ENCODE peak calls at places on chromosomes 13 and 19, in five cellular contexts. G is dorsolateral prefrontal cortex; B is activated naive CD8-positive, alpha-beta T cell treated with anti-CD3 and anti-CD28 coated beads for 36 hours; H is amniotic epithelial cell; E is esophagus squamous epithelium. C is an unnamed sample.

GRCh38 chr13:105773241-105773640 is 762.2 kb downstream of the EFNB2 start:
- DNase-seq in H (no peak), B (no peak), G (no peak), E (no peak), C (no peak)

GRCh38 chr19:36257512-36257876 is 42.6 kb downstream of the ZNF146 start:
- DNase-seq in G (peak), H (no peak), E (no peak), B (no peak), C (no peak)

GRCh38 chr13:47976325-47976724 is 24.7 kb downstream of the SUCLA2 start:
- DNase-seq in B (no peak), G (no peak), H (peak), E (no peak), C (no peak)

GRCh38 chr13:77784531-77784930 is 87.0 kb downstream of the SLAIN1 start:
- DNase-seq in G (no peak), E (no peak), B (no peak), H (no peak), C (no peak)

GRCh38 chr19:9877775-9878510 is 42.8 kb downstream of the PIN1 start:
- DNase-seq in G (no peak), H (peak), B (no peak), E (no peak), C (no peak)

GRCh38 chr19:14002571-14003278 is 3.4 kb downstream of the RFX1 start:
- DNase-seq in G (no peak), E (no peak), B (no peak), H (no peak), C (no peak)

GRCh38 chr13:23828866-23829265 is 60.3 kb downstream of the MIPEP start:
- DNase-seq in H (peak), E (no peak), B (no peak), G (no peak), C (no peak)

GRCh38 chr19:38989066-38989605 is 13.6 kb upstream of the FBXO17 start:
- DNase-seq in H (no peak), G (no peak), E (no peak), B (no peak), C (peak)

GRCh38 chr19:41206456-41206855 is 12.6 kb upstream of the AXL start:
- DNase-seq in G (no peak), H (no peak), B (no peak), E (no peak), C (no peak)